ENCODE peak calls at places on chromosomes 7 and 10, in seven cellular contexts. One of them, this sample, is unnamed.

GRCh38 chr10:66783296-66783695 is 142.5 kb upstream of the LRRTM3 start:
- DNase-seq in fibroblast of lung: peak
- DNase-seq in cardiac muscle cell: no peak
- DNase-seq in foreskin fibroblast: peak
- DNase-seq in neural progenitor cell: no peak
- DNase-seq in cardiac fibroblast: peak
- DNase-seq in body of pancreas: no peak
- DNase-seq in this sample: no peak

GRCh38 chr10:116829711-116830110 is 19.6 kb upstream of the ENO4 start:
- DNase-seq in fibroblast of lung: no peak
- DNase-seq in cardiac muscle cell: no peak
- DNase-seq in foreskin fibroblast: no peak
- DNase-seq in neural progenitor cell: no peak
- DNase-seq in cardiac fibroblast: no peak
- DNase-seq in body of pancreas: no peak
- DNase-seq in this sample: no peak

GRCh38 chr10:5506751-5507648 is 7.6 kb upstream of the CALML5 start:
- DNase-seq in fibroblast of lung: no peak
- DNase-seq in cardiac muscle cell: no peak
- DNase-seq in foreskin fibroblast: no peak
- DNase-seq in neural progenitor cell: no peak
- DNase-seq in cardiac fibroblast: no peak
- DNase-seq in body of pancreas: no peak
- DNase-seq in this sample: no peak

GRCh38 chr7:42677751-42678231 is 234.1 kb downstream of the C7orf25 start:
- DNase-seq in fibroblast of lung: peak
- DNase-seq in cardiac muscle cell: peak
- DNase-seq in foreskin fibroblast: peak
- DNase-seq in neural progenitor cell: no peak
- DNase-seq in cardiac fibroblast: peak
- DNase-seq in body of pancreas: no peak
- DNase-seq in this sample: peak

GRCh38 chr7:6636741-6637543 is at the start of gene ZNF316:
- DNase-seq in fibroblast of lung: peak
- DNase-seq in cardiac muscle cell: peak
- DNase-seq in foreskin fibroblast: peak
- DNase-seq in neural progenitor cell: no peak
- DNase-seq in cardiac fibroblast: peak
- DNase-seq in body of pancreas: peak
- DNase-seq in this sample: no peak

GRCh38 chr7:101714097-101714496 is 85.0 kb upstream of the MYL10 start:
- DNase-seq in fibroblast of lung: no peak
- DNase-seq in cardiac muscle cell: no peak
- DNase-seq in foreskin fibroblast: no peak
- DNase-seq in neural progenitor cell: no peak
- DNase-seq in cardiac fibroblast: no peak
- DNase-seq in body of pancreas: no peak
- DNase-seq in this sample: no peak

GRCh38 chr7:66371096-66371824 is 166.1 kb downstream of the TPST1 start:
- DNase-seq in fibroblast of lung: no peak
- DNase-seq in cardiac muscle cell: no peak
- DNase-seq in foreskin fibroblast: no peak
- DNase-seq in neural progenitor cell: no peak
- DNase-seq in cardiac fibroblast: no peak
- DNase-seq in body of pancreas: no peak
- DNase-seq in this sample: no peak

GRCh38 chr7:94403546-94403945 is 8.9 kb downstream of the COL1A2 start:
- DNase-seq in fibroblast of lung: no peak
- DNase-seq in cardiac muscle cell: peak
- DNase-seq in foreskin fibroblast: peak
- DNase-seq in neural progenitor cell: no peak
- DNase-seq in cardiac fibroblast: peak
- DNase-seq in body of pancreas: no peak
- DNase-seq in this sample: no peak

GRCh38 chr10:30893208-30893607 is 138.5 kb downstream of the ZNF438 start:
- DNase-seq in fibroblast of lung: peak
- DNase-seq in cardiac muscle cell: peak
- DNase-seq in foreskin fibroblast: peak
- DNase-seq in neural progenitor cell: no peak
- DNase-seq in cardiac fibroblast: peak
- DNase-seq in body of pancreas: no peak
- DNase-seq in this sample: no peak

GRCh38 chr7:22863156-22863899 is 40.7 kb upstream of the TOMM7 start:
- DNase-seq in fibroblast of lung: no peak
- DNase-seq in cardiac muscle cell: no peak
- DNase-seq in foreskin fibroblast: peak
- DNase-seq in neural progenitor cell: no peak
- DNase-seq in cardiac fibroblast: no peak
- DNase-seq in body of pancreas: no peak
- DNase-seq in this sample: no peak

GRCh38 chr10:79946270-79947082 is 2.4 kb downstream of the SFTPD start:
- DNase-seq in fibroblast of lung: no peak
- DNase-seq in cardiac muscle cell: no peak
- DNase-seq in foreskin fibroblast: no peak
- DNase-seq in neural progenitor cell: no peak
- DNase-seq in cardiac fibroblast: no peak
- DNase-seq in body of pancreas: no peak
- DNase-seq in this sample: no peak

GRCh38 chr10:131202964-131203363 is 108.6 kb downstream of the TCERG1L start:
- DNase-seq in fibroblast of lung: no peak
- DNase-seq in cardiac muscle cell: no peak
- DNase-seq in foreskin fibroblast: no peak
- DNase-seq in neural progenitor cell: no peak
- DNase-seq in cardiac fibroblast: no peak
- DNase-seq in body of pancreas: no peak
- DNase-seq in this sample: no peak

GRCh38 chr10:31963598-31963980 is 35.0 kb upstream of the ARHGAP12 start:
- DNase-seq in fibroblast of lung: no peak
- DNase-seq in cardiac muscle cell: no peak
- DNase-seq in foreskin fibroblast: peak
- DNase-seq in neural progenitor cell: no peak
- DNase-seq in cardiac fibroblast: no peak
- DNase-seq in body of pancreas: no peak
- DNase-seq in this sample: no peak

GRCh38 chr7:148700693-148701092 is 2.0 kb downstream of the CUL1 start:
- DNase-seq in fibroblast of lung: peak
- DNase-seq in cardiac muscle cell: peak
- DNase-seq in foreskin fibroblast: peak
- DNase-seq in neural progenitor cell: peak
- DNase-seq in cardiac fibroblast: peak
- DNase-seq in body of pancreas: no peak
- DNase-seq in this sample: no peak

GRCh38 chr10:107914450-107915276 is 750.2 kb upstream of the SORCS1 start:
- DNase-seq in fibroblast of lung: peak
- DNase-seq in cardiac muscle cell: peak
- DNase-seq in foreskin fibroblast: peak
- DNase-seq in neural progenitor cell: peak
- DNase-seq in cardiac fibroblast: no peak
- DNase-seq in body of pancreas: peak
- DNase-seq in this sample: no peak

GRCh38 chr7:130151591-130152269 is 53.5 kb downstream of the TMEM209 start:
- DNase-seq in fibroblast of lung: peak
- DNase-seq in cardiac muscle cell: peak
- DNase-seq in foreskin fibroblast: peak
- DNase-seq in neural progenitor cell: no peak
- DNase-seq in cardiac fibroblast: peak
- DNase-seq in body of pancreas: no peak
- DNase-seq in this sample: no peak

GRCh38 chr7:107327986-107328569 is 141.8 kb upstream of the GPR22 start:
- DNase-seq in fibroblast of lung: peak
- DNase-seq in cardiac muscle cell: no peak
- DNase-seq in foreskin fibroblast: peak
- DNase-seq in neural progenitor cell: no peak
- DNase-seq in cardiac fibroblast: peak
- DNase-seq in body of pancreas: no peak
- DNase-seq in this sample: peak

GRCh38 chr10:49152663-49153062 is 18.8 kb upstream of the FAM170B start:
- DNase-seq in fibroblast of lung: no peak
- DNase-seq in cardiac muscle cell: no peak
- DNase-seq in foreskin fibroblast: no peak
- DNase-seq in neural progenitor cell: no peak
- DNase-seq in cardiac fibroblast: no peak
- DNase-seq in body of pancreas: no peak
- DNase-seq in this sample: no peak

GRCh38 chr10:121886997-121887622 is 40.7 kb downstream of the ATE1 start:
- DNase-seq in fibroblast of lung: peak
- DNase-seq in cardiac muscle cell: peak
- DNase-seq in foreskin fibroblast: peak
- DNase-seq in neural progenitor cell: peak
- DNase-seq in cardiac fibroblast: peak
- DNase-seq in body of pancreas: peak
- DNase-seq in this sample: peak

GRCh38 chr10:50739618-50740350 is at the start of gene ASAH2B:
- DNase-seq in fibroblast of lung: peak
- DNase-seq in cardiac muscle cell: peak
- DNase-seq in foreskin fibroblast: peak
- DNase-seq in neural progenitor cell: peak
- DNase-seq in cardiac fibroblast: peak
- DNase-seq in body of pancreas: peak
- DNase-seq in this sample: no peak

GRCh38 chr10:119541046-119541445 is 1.5 kb downstream of the RGS10 start:
- DNase-seq in fibroblast of lung: peak
- DNase-seq in cardiac muscle cell: no peak
- DNase-seq in foreskin fibroblast: peak
- DNase-seq in neural progenitor cell: no peak
- DNase-seq in cardiac fibroblast: peak
- DNase-seq in body of pancreas: no peak
- DNase-seq in this sample: no peak

GRCh38 chr10:29631049-29631339 is 3.8 kb downstream of the SVIL start:
- DNase-seq in fibroblast of lung: no peak
- DNase-seq in cardiac muscle cell: no peak
- DNase-seq in foreskin fibroblast: no peak
- DNase-seq in neural progenitor cell: no peak
- DNase-seq in cardiac fibroblast: no peak
- DNase-seq in body of pancreas: no peak
- DNase-seq in this sample: no peak
- H3K4me3 ChIP-seq in fibroblast of lung: no peak
- H3K4me3 ChIP-seq in cardiac muscle cell: peak
- H3K4me3 ChIP-seq in foreskin fibroblast: no peak
- H3K4me3 ChIP-seq in neural progenitor cell: no peak
- H3K4me3 ChIP-seq in cardiac fibroblast: no peak
- H3K4me3 ChIP-seq in body of pancreas: no peak
- H3K4me3 ChIP-seq in this sample: no peak

GRCh38 chr7:28539289-28539981 is 127.1 kb downstream of the CREB5 start:
- DNase-seq in fibroblast of lung: no peak
- DNase-seq in cardiac muscle cell: no peak
- DNase-seq in foreskin fibroblast: no peak
- DNase-seq in neural progenitor cell: no peak
- DNase-seq in cardiac fibroblast: no peak
- DNase-seq in body of pancreas: no peak
- DNase-seq in this sample: no peak

GRCh38 chr7:28533731-28534531 is 121.6 kb downstream of the CREB5 start:
- DNase-seq in fibroblast of lung: peak
- DNase-seq in cardiac muscle cell: peak
- DNase-seq in foreskin fibroblast: peak
- DNase-seq in neural progenitor cell: no peak
- DNase-seq in cardiac fibroblast: peak
- DNase-seq in body of pancreas: no peak
- DNase-seq in this sample: no peak

GRCh38 chr7:28530175-28531142 is 118.1 kb downstream of the CREB5 start:
- DNase-seq in fibroblast of lung: peak
- DNase-seq in cardiac muscle cell: no peak
- DNase-seq in foreskin fibroblast: peak
- DNase-seq in neural progenitor cell: no peak
- DNase-seq in cardiac fibroblast: peak
- DNase-seq in body of pancreas: no peak
- DNase-seq in this sample: no peak

GRCh38 chr7:28533267-28533666 is 120.9 kb downstream of the CREB5 start:
- DNase-seq in fibroblast of lung: no peak
- DNase-seq in cardiac muscle cell: no peak
- DNase-seq in foreskin fibroblast: no peak
- DNase-seq in neural progenitor cell: no peak
- DNase-seq in cardiac fibroblast: no peak
- DNase-seq in body of pancreas: no peak
- DNase-seq in this sample: no peak

DNA sequence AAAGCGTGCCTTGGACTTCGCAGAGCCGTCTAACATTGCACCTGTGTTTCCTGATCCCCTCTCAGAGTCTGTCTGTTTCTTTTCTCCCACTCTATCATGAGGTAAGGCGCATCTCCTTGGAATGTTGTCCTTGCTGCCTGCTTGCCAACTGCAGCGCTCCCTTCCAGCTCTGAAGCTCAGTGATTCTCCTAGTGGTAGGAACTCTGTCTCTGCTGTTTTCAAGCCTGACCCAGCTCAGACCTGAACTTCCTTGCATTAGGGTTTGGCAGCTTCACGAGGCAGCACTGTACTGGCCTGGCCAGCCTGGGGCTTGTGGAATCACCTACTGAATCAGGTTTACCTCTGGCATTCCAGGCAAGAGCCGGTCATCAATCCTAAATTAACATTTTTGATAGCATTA is 123.9 kb downstream of the CREB5 start:
- DNase-seq in fibroblast of lung: peak
- DNase-seq in cardiac muscle cell: peak
- DNase-seq in foreskin fibroblast: peak
- DNase-seq in neural progenitor cell: peak
- DNase-seq in cardiac fibroblast: peak
- DNase-seq in body of pancreas: no peak
- DNase-seq in this sample: no peak
- TF ChIP-seq CTCF in fibroblast of lung: peak
- TF ChIP-seq CTCF in cardiac muscle cell: peak
- TF ChIP-seq CTCF in foreskin fibroblast: peak
- TF ChIP-seq CTCF in neural progenitor cell: peak
- TF ChIP-seq CTCF in cardiac fibroblast: peak
- TF ChIP-seq CTCF in body of pancreas: peak
- TF ChIP-seq CTCF in this sample: peak

DNA sequence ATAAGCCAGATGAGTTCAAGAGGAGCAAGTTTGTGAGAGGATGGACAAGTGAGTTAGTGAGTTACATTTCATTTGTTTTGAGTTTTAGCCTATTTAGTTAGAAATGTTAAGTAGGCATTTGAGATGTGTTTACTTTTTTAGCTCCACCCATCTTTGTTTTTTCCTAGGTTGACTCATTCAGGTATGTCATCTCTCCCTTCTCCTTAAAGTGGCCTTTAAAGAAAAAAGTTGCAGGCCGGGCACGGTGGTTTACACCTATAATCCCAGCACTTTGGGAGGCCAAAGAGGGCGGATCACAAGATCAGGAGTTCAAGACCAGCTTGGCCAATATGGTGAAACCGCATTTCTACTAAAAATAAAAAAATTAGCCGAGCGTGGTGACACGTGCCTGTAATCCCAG is 71.2 kb downstream of the BMPR1A start:
- DNase-seq in fibroblast of lung: no peak
- DNase-seq in cardiac muscle cell: no peak
- DNase-seq in foreskin fibroblast: no peak
- DNase-seq in neural progenitor cell: no peak
- DNase-seq in cardiac fibroblast: no peak
- DNase-seq in body of pancreas: no peak
- DNase-seq in this sample: no peak
- H3K4me3 ChIP-seq in fibroblast of lung: no peak
- H3K4me3 ChIP-seq in cardiac muscle cell: no peak
- H3K4me3 ChIP-seq in foreskin fibroblast: no peak
- H3K4me3 ChIP-seq in neural progenitor cell: no peak
- H3K4me3 ChIP-seq in cardiac fibroblast: no peak
- H3K4me3 ChIP-seq in body of pancreas: no peak
- H3K4me3 ChIP-seq in this sample: no peak

GRCh38 chr7:21524680-21525079 is 18.2 kb upstream of the DNAH11 start:
- DNase-seq in fibroblast of lung: no peak
- DNase-seq in cardiac muscle cell: no peak
- DNase-seq in foreskin fibroblast: no peak
- DNase-seq in neural progenitor cell: no peak
- DNase-seq in cardiac fibroblast: no peak
- DNase-seq in body of pancreas: no peak
- DNase-seq in this sample: no peak

GRCh38 chr7:21526448-21526847 is 16.4 kb upstream of the DNAH11 start:
- DNase-seq in fibroblast of lung: no peak
- DNase-seq in cardiac muscle cell: no peak
- DNase-seq in foreskin fibroblast: no peak
- DNase-seq in neural progenitor cell: no peak
- DNase-seq in cardiac fibroblast: no peak
- DNase-seq in body of pancreas: no peak
- DNase-seq in this sample: no peak

GRCh38 chr7:21526007-21526406 is 16.8 kb upstream of the DNAH11 start:
- DNase-seq in fibroblast of lung: no peak
- DNase-seq in cardiac muscle cell: peak
- DNase-seq in foreskin fibroblast: peak
- DNase-seq in neural progenitor cell: no peak
- DNase-seq in cardiac fibroblast: peak
- DNase-seq in body of pancreas: no peak
- DNase-seq in this sample: no peak
- TF ChIP-seq CTCF in fibroblast of lung: peak
- TF ChIP-seq CTCF in cardiac muscle cell: peak
- TF ChIP-seq CTCF in foreskin fibroblast: peak
- TF ChIP-seq CTCF in neural progenitor cell: peak
- TF ChIP-seq CTCF in cardiac fibroblast: peak
- TF ChIP-seq CTCF in body of pancreas: no peak
- TF ChIP-seq CTCF in this sample: peak